ENCODE peak calls at places on chromosomes 16 and 17, in nine cellular contexts. P is T follicular helper cell; F is Calu3; B is activated naive CD8-positive, alpha-beta T cell treated with anti-CD3 and anti-CD28 coated beads for 36 hours; S is T-helper 2 cell; V is LHCN-M2; U is upper lobe of right lung; D is HT1080; C is GM03348. H is an unnamed sample.

GRCh38 chr16:49128740-49129139 is 152.9 kb downstream of the CBLN1 start:
- DNase-seq in D (no peak), B (no peak), V (no peak), S (no peak), U (no peak), P (no peak), F (no peak), C (no peak), H (no peak)

GRCh38 chr17:65100316-65101140 is 36.6 kb upstream of the RGS9 start:
- DNase-seq in F (peak), B (peak), V (peak), D (no peak), P (peak), U (peak), S (peak), C (peak), H (peak)

GRCh38 chr16:85398688-85399582 is 214.2 kb upstream of the GSE1 start:
- DNase-seq in U (no peak), V (no peak), C (no peak), F (no peak), P (no peak), S (no peak), B (no peak), D (no peak), H (no peak)

GRCh38 chr16:56195151-56195550 is 3.9 kb downstream of the GNAO1 start:
- DNase-seq in C (no peak), B (no peak), U (no peak), D (no peak), S (no peak), V (no peak), P (no peak), F (no peak), H (peak)

GRCh38 chr16:84820305-84820684 is 510 bp downstream of the CRISPLD2 start:
- DNase-seq in F (no peak), B (no peak), U (no peak), D (no peak), P (no peak), C (peak), S (no peak), V (no peak), H (no peak)

GRCh38 chr16:57032931-57033330 is 43.6 kb downstream of the NLRC5 start:
- DNase-seq in S (no peak), B (no peak), P (no peak), V (no peak), D (no peak), U (no peak), F (no peak), C (no peak), H (no peak)

GRCh38 chr17:59558953-59559352 is 6.5 kb upstream of the DHX40 start:
- DNase-seq in S (no peak), U (no peak), F (no peak), C (peak), B (no peak), P (no peak), V (no peak), D (no peak), H (no peak)

GRCh38 chr16:18803569-18804462 is 2.5 kb upstream of the ARL6IP1 start:
- DNase-seq in P (no peak), F (no peak), C (peak), V (peak), S (no peak), U (no peak), D (peak), B (no peak), H (no peak)

GRCh38 chr17:30545024-30545423 is 67.8 kb downstream of the GOSR1 start:
- DNase-seq in C (no peak), U (no peak), V (no peak), F (no peak), B (no peak), D (no peak), S (no peak), P (no peak), H (no peak)

GRCh38 chr17:82230627-82231311 is 1.9 kb downstream of the SLC16A3 start:
- DNase-seq in V (peak), D (peak), B (peak), F (peak), U (peak), C (peak), P (no peak), S (peak), H (no peak)

GRCh38 chr17:63446981-63447687 is 1.0 kb upstream of the CYB561 start:
- DNase-seq in U (no peak), D (no peak), S (peak), P (peak), F (peak), V (no peak), C (no peak), B (peak), H (no peak)

GRCh38 chr16:23156946-23157460 is 7.8 kb upstream of the USP31 start:
- DNase-seq in U (no peak), C (no peak), P (no peak), V (no peak), B (no peak), F (no peak), S (no peak), D (no peak), H (no peak)

GRCh38 chr16:80912651-80913050 is 94.0 kb downstream of the CMC2 start:
- DNase-seq in C (no peak), U (no peak), V (no peak), S (no peak), F (no peak), B (no peak), D (no peak), P (no peak), H (no peak)

GRCh38 chr17:45325810-45326209 is 9.0 kb upstream of the MAP3K14 start:
- DNase-seq in S (no peak), F (no peak), U (peak), B (no peak), V (no peak), D (no peak), C (no peak), P (no peak), H (no peak)

H was measured in globus pallidus.